ENCODE peak calls at places on chromosomes 3 and 15, in ten cellular contexts. J is HepG2, T is lower leg skin, L is right lobe of liver, A is lower lobe of right lung, F is suprapubic skin, C is psoas muscle, V is transverse colon, G is esophagus muscularis mucosa, S is fibroblast of mammary gland. N is an unnamed sample.

GRCh38 chr3:41893977-41894376 is 67.9 kb downstream of the ULK4 start:
- DNase-seq in J (peak), T (no peak), L (no peak), A (no peak), F (no peak), C (no peak), V (no peak), G (no peak), S (peak), N (peak)

GRCh38 chr15:32716960-32717289 is 879 bp upstream of the GREM1 start:
- DNase-seq in J (no peak), T (no peak), L (no peak), A (no peak), F (no peak), C (no peak), V (no peak), G (no peak), S (no peak), N (no peak)

GRCh38 chr3:143644370-143645089 is 203.7 kb downstream of the SLC9A9 start:
- DNase-seq in J (peak), T (no peak), L (no peak), A (peak), F (no peak), C (no peak), V (peak), G (no peak), S (peak), N (peak)

GRCh38 chr15:100256985-100257650 is 84.7 kb downstream of the ADAMTS17 start:
- DNase-seq in J (no peak), T (peak), L (no peak), A (no peak), F (peak), C (no peak), V (no peak), G (no peak), S (no peak), N (no peak)

GRCh38 chr3:5056005-5056391 is 66.1 kb upstream of the ARL8B start:
- DNase-seq in J (no peak), T (peak), L (no peak), A (no peak), F (no peak), C (no peak), V (no peak), G (no peak), S (no peak), N (no peak)

GRCh38 chr15:59751552-59752413 is 62.7 kb upstream of the BNIP2 start:
- DNase-seq in J (peak), T (no peak), L (no peak), A (no peak), F (no peak), C (no peak), V (no peak), G (peak), S (peak), N (no peak)

GRCh38 chr3:128413003-128413370 is 53.7 kb downstream of the DNAJB8 start:
- DNase-seq in J (no peak), T (no peak), L (no peak), A (no peak), F (no peak), C (no peak), V (no peak), G (no peak), S (no peak), N (no peak)

GRCh38 chr3:108863799-108864135 is 41.2 kb downstream of the TRAT1 start:
- DNase-seq in J (no peak), T (no peak), L (no peak), A (no peak), F (no peak), C (no peak), V (no peak), G (no peak), S (no peak), N (no peak)

GRCh38 chr3:161854232-161854771 is 357.7 kb downstream of the OTOL1 start:
- DNase-seq in J (peak), T (no peak), L (no peak), A (no peak), F (no peak), C (no peak), V (peak), G (no peak), S (peak), N (peak)

GRCh38 chr3:105809204-105809893 is 59.5 kb downstream of the CBLB start:
- DNase-seq in J (peak), T (no peak), L (no peak), A (no peak), F (no peak), C (no peak), V (no peak), G (no peak), S (no peak), N (no peak)

GRCh38 chr3:17730318-17730967 is 12.0 kb downstream of the TBC1D5 start:
- DNase-seq in J (peak), T (no peak), L (peak), A (no peak), F (no peak), C (no peak), V (peak), G (no peak), S (peak), N (peak)

GRCh38 chr3:8536106-8537052 is 34.8 kb downstream of the LMCD1 start:
- DNase-seq in J (no peak), T (no peak), L (no peak), A (no peak), F (no peak), C (no peak), V (no peak), G (no peak), S (peak), N (no peak)

GRCh38 chr3:150599611-150600297 is 3.4 kb upstream of the SELENOT start:
- DNase-seq in J (no peak), T (no peak), L (no peak), A (no peak), F (no peak), C (no peak), V (no peak), G (no peak), S (peak), N (no peak)

GRCh38 chr3:184805351-184806038 is 6.5 kb upstream of the VPS8 start:
- DNase-seq in J (peak), T (no peak), L (no peak), A (no peak), F (no peak), C (no peak), V (no peak), G (no peak), S (no peak), N (no peak)

GRCh38 chr3:60536420-60536819 is 714.8 kb downstream of the FHIT start:
- DNase-seq in J (no peak), T (no peak), L (no peak), A (no peak), F (no peak), C (no peak), V (no peak), G (no peak), S (no peak), N (no peak)

GRCh38 chr3:53583161-53583690 is 88.8 kb downstream of the CACNA1D start:
- DNase-seq in J (no peak), T (no peak), L (no peak), A (no peak), F (no peak), C (no peak), V (no peak), G (peak), S (no peak), N (no peak)

GRCh38 chr3:169668957-169669681 is 5.6 kb upstream of the MECOM start:
- DNase-seq in J (peak), T (peak), L (peak), A (peak), F (no peak), C (peak), V (peak), G (no peak), S (peak), N (no peak)

GRCh38 chr15:42155546-42156265 is 730 bp downstream of the PLA2G4F start:
- DNase-seq in J (no peak), T (peak), L (no peak), A (peak), F (peak), C (no peak), V (peak), G (no peak), S (no peak), N (no peak)

GRCh38 chr3:66483006-66483928 is 17.6 kb downstream of the LRIG1 start:
- DNase-seq in J (no peak), T (peak), L (peak), A (no peak), F (no peak), C (peak), V (peak), G (peak), S (peak), N (no peak)

GRCh38 chr3:187684880-187685279 is 14.7 kb upstream of the SST start:
- DNase-seq in J (no peak), T (no peak), L (no peak), A (no peak), F (no peak), C (no peak), V (no peak), G (peak), S (peak), N (no peak)

GRCh38 chr15:24848050-24848449 is 106.7 kb upstream of the SNRPN start:
- DNase-seq in J (no peak), T (no peak), L (no peak), A (no peak), F (no peak), C (peak), V (no peak), G (no peak), S (peak), N (no peak)

GRCh38 chr3:153634683-153635082 is 472.7 kb downstream of the RAP2B start:
- DNase-seq in J (no peak), T (no peak), L (no peak), A (no peak), F (no peak), C (no peak), V (no peak), G (no peak), S (peak), N (no peak)

GRCh38 chr3:183309276-183309675 is 56.2 kb downstream of the B3GNT5 start:
- DNase-seq in J (peak), T (no peak), L (peak), A (no peak), F (no peak), C (peak), V (peak), G (no peak), S (peak), N (no peak)

GRCh38 chr15:47717036-47717611 is at the start of gene SEMA6D:
- DNase-seq in J (peak), T (peak), L (peak), A (peak), F (peak), C (peak), V (peak), G (no peak), S (peak), N (peak)

GRCh38 chr3:9014189-9014588 is 50.9 kb upstream of the RAD18 start:
- DNase-seq in J (no peak), T (no peak), L (no peak), A (no peak), F (no peak), C (no peak), V (no peak), G (no peak), S (peak), N (no peak)

GRCh38 chr3:127073931-127074820 is 91.3 kb downstream of the PLXNA1 start:
- DNase-seq in J (no peak), T (no peak), L (peak), A (peak), F (peak), C (peak), V (no peak), G (no peak), S (no peak), N (no peak)

GRCh38 chr3:72306800-72307341 is 521.9 kb upstream of the PROK2 start:
- DNase-seq in J (no peak), T (no peak), L (peak), A (no peak), F (no peak), C (no peak), V (no peak), G (no peak), S (peak), N (no peak)

GRCh38 chr3:152403632-152404066 is 134.9 kb downstream of the MBNL1 start:
- DNase-seq in J (no peak), T (peak), L (no peak), A (peak), F (peak), C (peak), V (peak), G (peak), S (peak), N (no peak)
- TF ChIP-seq CTCF in J (no peak), T (no peak), L (no peak), A (no peak), F (no peak), C (no peak), V (no peak), G (no peak), S (no peak), N (no peak)

GRCh38 chr15:88644741-88645140 is 5.9 kb downstream of the ISG20 start:
- DNase-seq in J (no peak), T (peak), L (no peak), A (no peak), F (peak), C (no peak), V (no peak), G (no peak), S (no peak), N (no peak)

GRCh38 chr15:88638626-88639372 is at the start of gene ISG20:
- DNase-seq in J (peak), T (peak), L (peak), A (peak), F (peak), C (peak), V (peak), G (peak), S (peak), N (peak)

GRCh38 chr15:88645171-88646087 is 6.6 kb downstream of the ISG20 start:
- DNase-seq in J (no peak), T (peak), L (no peak), A (no peak), F (peak), C (no peak), V (no peak), G (no peak), S (no peak), N (no peak)

GRCh38 chr15:88637841-88638625 is 783 bp upstream of the ISG20 start:
- DNase-seq in J (peak), T (no peak), L (no peak), A (no peak), F (no peak), C (no peak), V (no peak), G (no peak), S (no peak), N (no peak)

DNA sequence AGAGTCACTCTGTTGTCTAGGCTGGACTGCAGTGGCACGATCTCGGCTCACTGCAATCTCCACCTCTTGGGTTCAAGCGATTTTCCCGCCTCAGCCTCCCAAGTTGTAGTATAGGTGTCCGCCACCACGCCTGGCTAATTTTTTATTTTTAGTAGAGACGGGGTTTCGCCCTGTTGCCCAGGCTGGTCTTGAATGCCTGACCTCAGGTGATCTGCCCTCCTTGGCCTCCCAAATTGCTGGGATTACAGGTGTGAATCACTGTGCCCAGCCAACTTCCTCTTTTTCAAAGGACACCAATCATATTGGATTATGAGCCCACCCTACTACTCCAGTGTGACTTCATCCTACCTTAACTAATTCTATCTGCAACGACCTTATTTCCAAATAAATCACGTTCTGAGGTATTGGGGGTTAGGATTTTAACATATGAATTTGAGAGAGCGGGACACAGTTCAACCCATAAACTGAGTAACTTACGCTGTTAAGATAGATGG is 3.2 kb downstream of the ISG20 start:
- DNase-seq in J (no peak), T (no peak), L (no peak), A (no peak), F (no peak), C (no peak), V (no peak), G (no peak), S (no peak), N (no peak)
- H3K4me3 ChIP-seq in J (no peak), T (no peak), L (no peak), A (no peak), F (no peak), C (no peak), V (no peak), G (no peak), S (no peak), N (no peak)

GRCh38 chr15:26841514-26841913 is 25.3 kb upstream of the GABRA5 start:
- DNase-seq in J (no peak), T (no peak), L (no peak), A (no peak), F (no peak), C (no peak), V (no peak), G (no peak), S (no peak), N (no peak)

GRCh38 chr15:26841941-26842340 is 24.9 kb upstream of the GABRA5 start:
- DNase-seq in J (no peak), T (no peak), L (no peak), A (no peak), F (no peak), C (no peak), V (no peak), G (no peak), S (no peak), N (no peak)

GRCh38 chr15:26844901-26845300 is 22.0 kb upstream of the GABRA5 start:
- DNase-seq in J (no peak), T (no peak), L (no peak), A (no peak), F (no peak), C (no peak), V (no peak), G (no peak), S (no peak), N (no peak)

GRCh38 chr15:26842391-26842790 is 24.5 kb upstream of the GABRA5 start:
- DNase-seq in J (no peak), T (no peak), L (no peak), A (no peak), F (no peak), C (no peak), V (no peak), G (no peak), S (no peak), N (no peak)

GRCh38 chr15:26838742-26839460 is 28.0 kb upstream of the GABRA5 start:
- DNase-seq in J (no peak), T (no peak), L (no peak), A (no peak), F (no peak), C (no peak), V (no peak), G (no peak), S (no peak), N (no peak)
- TF ChIP-seq CTCF in J (peak), T (no peak), L (peak), A (peak), F (no peak), C (no peak), V (no peak), G (peak), S (peak), N (peak)

DNA sequence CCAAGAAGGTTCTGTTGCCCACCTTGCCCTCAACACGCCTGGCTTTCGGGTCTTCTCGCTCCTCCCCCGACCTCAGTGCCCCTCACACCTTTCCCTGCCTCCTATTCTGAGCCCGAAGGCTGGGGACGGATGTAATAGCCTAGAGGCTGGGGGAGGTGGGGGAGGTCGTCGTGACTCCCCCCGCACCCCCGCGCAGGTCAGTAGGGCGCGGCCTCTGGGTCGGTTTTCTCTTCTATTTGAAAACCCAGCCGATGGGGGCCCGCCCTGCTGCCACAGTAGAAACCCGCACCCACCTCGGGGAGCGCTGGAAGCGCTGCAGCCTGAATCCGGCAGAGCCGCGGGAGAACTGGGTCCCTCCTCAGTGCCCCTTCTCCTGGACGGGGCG is 1.0 kb upstream of the RBPMS2 start:
- DNase-seq in J (no peak), T (no peak), L (no peak), A (no peak), F (no peak), C (no peak), V (no peak), G (no peak), S (no peak), N (no peak)
- H3K4me3 ChIP-seq in J (no peak), T (no peak), L (no peak), A (peak), F (peak), C (peak), V (peak), G (peak), S (no peak), N (peak)

DNA sequence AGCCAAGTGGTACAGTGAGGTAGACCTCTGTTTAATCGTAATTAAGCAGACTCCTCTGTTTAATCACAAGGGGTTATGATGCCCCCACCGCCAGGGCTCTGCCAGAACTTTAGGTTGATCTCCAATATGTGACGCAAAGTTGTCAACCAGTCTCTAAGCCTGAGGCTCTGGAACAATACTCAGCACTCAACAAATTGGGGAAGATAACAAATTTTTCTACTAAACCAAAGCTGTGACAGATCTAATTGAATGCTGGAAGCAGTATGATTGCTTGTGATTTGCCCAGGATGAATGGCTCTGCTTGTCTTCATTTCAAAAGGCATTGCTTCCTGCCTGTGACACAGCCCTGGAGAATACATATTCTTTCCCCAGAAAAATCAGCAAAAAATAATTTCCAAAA is 57.1 kb downstream of the SNTN start:
- DNase-seq in J (no peak), T (no peak), L (no peak), A (no peak), F (no peak), C (no peak), V (no peak), G (no peak), S (no peak), N (no peak)
- TF ChIP-seq CTCF in J (no peak), T (no peak), L (no peak), A (no peak), F (no peak), C (no peak), V (no peak), G (no peak), S (no peak), N (no peak)

DNA sequence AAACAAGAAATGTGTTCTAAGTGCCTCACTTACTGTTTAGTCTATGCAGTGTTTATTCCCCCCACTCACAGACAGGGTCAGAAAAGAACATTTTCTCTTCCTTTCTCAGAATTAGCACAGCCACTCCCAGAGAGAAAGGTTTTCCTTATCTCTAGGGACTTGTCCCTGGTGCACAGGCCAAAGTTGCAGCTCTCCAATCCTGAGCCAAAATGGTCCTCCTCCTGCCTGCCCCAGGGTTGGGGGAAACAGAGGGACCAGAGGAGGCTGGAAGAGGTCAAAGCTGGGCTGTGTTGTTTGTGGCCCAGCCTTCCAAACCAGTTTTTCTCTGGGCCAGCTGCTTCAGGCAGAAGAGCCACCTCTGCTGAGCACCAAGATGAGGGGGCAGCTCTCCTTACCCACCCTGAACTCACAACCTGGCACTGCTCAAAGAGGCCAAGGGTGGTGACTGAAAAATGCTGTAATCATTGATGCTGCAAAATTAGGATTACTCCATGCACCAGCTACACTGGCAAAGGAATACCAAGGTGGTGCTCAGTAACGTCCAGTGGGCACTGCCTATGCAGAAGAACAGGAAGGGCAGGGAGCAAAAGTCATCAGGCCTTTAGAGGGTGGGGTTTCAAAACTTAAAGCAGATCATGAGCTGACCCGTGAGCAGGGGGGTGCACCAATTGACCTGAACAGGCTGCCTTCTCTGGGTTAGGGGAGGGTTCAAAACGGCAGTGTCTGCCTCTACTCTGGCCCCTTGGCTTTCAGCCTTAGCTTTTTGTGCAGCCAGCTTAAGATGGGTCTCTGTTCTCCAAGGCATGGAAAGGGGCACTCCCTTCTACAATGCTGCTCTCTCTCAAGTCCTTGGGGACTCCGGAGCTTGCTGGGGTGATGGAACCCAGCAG is 11.8 kb downstream of the RAB6B start:
- DNase-seq in J (no peak), T (peak), L (no peak), A (no peak), F (no peak), C (no peak), V (no peak), G (peak), S (no peak), N (no peak)
- H3K4me3 ChIP-seq in J (no peak), T (no peak), L (no peak), A (no peak), F (no peak), C (no peak), V (no peak), G (no peak), S (no peak), N (no peak)

GRCh38 chr15:79540551-79540950 is 108.4 kb downstream of the MINAR1 start:
- DNase-seq in J (no peak), T (no peak), L (no peak), A (no peak), F (no peak), C (no peak), V (no peak), G (no peak), S (no peak), N (no peak)
- TF ChIP-seq CTCF in J (no peak), T (no peak), L (no peak), A (no peak), F (no peak), C (no peak), V (no peak), G (no peak), S (peak), N (no peak)